ENCODE peak calls at places on chromosomes 16 and 17, in four cellular contexts. S is H1, X is HCT116, U is HepG2. Z is an unnamed sample.

GRCh38 chr16:57479043-57479421 is 7.3 kb downstream of the DOK4 start:
- DNase-seq in X (no peak), S (peak), U (no peak), Z (no peak)

GRCh38 chr17:64984776-64985521 is 65.7 kb upstream of the LRRC37A3 start:
- DNase-seq in S (peak), X (no peak), U (peak), Z (no peak)

GRCh38 chr16:25707982-25708583 is 16.3 kb downstream of the HS3ST4 start:
- DNase-seq in U (peak), X (peak), S (peak), Z (no peak)

GRCh38 chr17:51165680-51166197 is 472 bp upstream of the NME2 start:
- DNase-seq in X (no peak), U (no peak), S (peak), Z (peak)

GRCh38 chr17:71361691-71362450 is 758.9 kb upstream of the SOX9 start:
- DNase-seq in X (no peak), U (no peak), S (no peak), Z (no peak)

GRCh38 chr17:63445571-63446217 is 412 bp downstream of the CYB561 start:
- DNase-seq in U (no peak), X (peak), S (peak), Z (peak)

GRCh38 chr16:21611546-21612384 is 12.4 kb downstream of the METTL9 start:
- DNase-seq in U (no peak), X (no peak), S (no peak), Z (no peak)

GRCh38 chr16:49485663-49486062 is 112.1 kb downstream of the C16orf78 start:
- DNase-seq in U (no peak), S (no peak), X (no peak), Z (no peak)

GRCh38 chr16:3672571-3673041 is 18.1 kb downstream of the DNASE1 start:
- DNase-seq in S (no peak), U (no peak), X (no peak), Z (no peak)

DNA sequence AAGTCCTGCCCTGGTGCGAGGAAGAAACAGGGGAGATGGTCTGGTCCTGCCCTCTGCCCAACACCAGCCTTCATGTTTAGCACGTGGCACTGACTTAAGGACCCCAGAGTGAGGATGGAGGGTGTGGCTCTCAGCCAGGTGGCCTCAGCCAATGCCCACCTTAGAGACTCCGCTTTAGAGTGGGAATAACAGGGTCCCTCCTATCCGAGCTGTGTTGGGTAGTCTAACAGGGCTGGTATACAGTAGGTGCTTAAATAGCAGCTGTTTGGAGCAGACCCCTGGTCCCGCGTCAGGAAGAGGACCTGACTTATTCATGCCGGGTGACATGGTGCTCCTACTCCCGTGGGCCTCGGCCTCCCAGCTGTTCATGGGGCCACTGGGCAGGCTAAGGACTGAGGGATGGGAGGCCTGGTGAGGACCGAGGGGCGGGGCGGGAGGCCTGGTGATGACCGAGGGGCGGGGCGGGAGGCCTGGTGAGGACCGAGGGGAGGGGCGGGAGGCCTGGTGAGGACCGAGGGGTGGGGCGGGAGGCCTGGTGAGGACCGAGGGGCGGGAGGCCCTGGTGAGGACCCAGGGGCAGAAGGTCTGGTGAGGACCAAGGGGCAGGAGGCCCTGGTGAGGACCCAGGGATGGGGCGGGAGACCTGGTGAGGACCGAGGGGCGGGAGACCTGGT is 7.6 kb downstream of the ZFPM1 start:
- DNase-seq in U (no peak), X (no peak), S (no peak), Z (no peak)
- TF ChIP-seq JUND in U (no peak), X (no peak), S (no peak), Z (no peak)

GRCh38 chr16:8816967-8817662 is 19.5 kb downstream of the PMM2 start:
- DNase-seq in S (no peak), U (no peak), X (no peak), Z (no peak)
- TF ChIP-seq JUND in S (no peak), U (no peak), X (no peak), Z (no peak)

GRCh38 chr17:47720196-47720595 is 12.8 kb upstream of the TBX21 start:
- DNase-seq in U (no peak), X (no peak), S (no peak), Z (no peak)

GRCh38 chr17:47721725-47722124 is 11.3 kb upstream of the TBX21 start:
- DNase-seq in U (no peak), X (no peak), S (no peak), Z (no peak)

GRCh38 chr17:47718634-47719405 is 14.2 kb upstream of the TBX21 start:
- DNase-seq in S (no peak), U (no peak), X (no peak), Z (no peak)

GRCh38 chr17:47719411-47720152 is 13.5 kb upstream of the TBX21 start:
- DNase-seq in U (no peak), X (no peak), S (no peak), Z (no peak)

DNA sequence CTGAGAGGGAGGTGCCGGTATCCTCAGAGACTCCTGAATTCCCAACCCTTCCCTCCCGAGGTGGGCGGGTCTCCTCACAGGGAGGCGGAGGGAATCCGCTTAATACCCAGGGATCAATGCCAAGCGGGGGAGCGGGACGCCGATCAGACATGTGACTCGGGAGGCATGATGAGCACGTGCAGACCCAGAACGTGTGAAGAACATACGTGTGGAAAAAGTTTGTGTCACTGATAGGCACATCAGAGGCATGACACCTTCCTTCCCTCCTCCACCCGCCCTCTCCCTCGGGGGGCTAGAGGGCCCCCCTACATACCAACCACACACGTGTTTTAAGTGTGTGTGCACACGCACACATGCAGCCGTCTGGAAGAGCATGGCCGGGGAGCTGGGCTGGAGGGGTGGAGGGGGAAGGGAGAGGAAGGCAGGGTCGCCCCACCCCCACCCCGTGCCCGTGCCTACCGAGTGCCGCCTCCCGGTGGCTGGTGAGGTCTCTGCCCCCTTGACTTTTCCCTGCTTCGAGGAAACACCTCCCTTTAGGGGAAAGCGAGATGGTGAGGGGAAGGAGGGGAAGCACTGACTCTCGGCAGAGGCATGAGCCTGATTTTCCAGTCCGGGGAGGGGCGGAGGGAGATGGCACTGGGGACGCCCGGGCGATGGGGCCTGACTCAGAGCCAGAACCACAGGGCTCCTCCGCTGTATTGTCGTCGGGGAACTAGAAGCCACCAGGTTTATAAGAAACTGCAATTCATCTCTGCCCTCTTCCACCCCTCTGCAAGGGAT is 12.1 kb upstream of the TBX21 start:
- DNase-seq in U (no peak), S (peak), X (peak), Z (peak)
- TF ChIP-seq JUND in U (no peak), S (no peak), X (no peak), Z (no peak)

GRCh38 chr16:19757762-19758595 is 39.9 kb downstream of the IQCK start:
- DNase-seq in U (peak), X (no peak), S (no peak), Z (no peak)
- TF ChIP-seq JUND in U (no peak), X (no peak), S (no peak), Z (no peak)

GRCh38 chr16:27721548-27722265 is 171.8 kb downstream of the KATNIP start:
- DNase-seq in U (peak), X (no peak), S (no peak), Z (no peak)
- TF ChIP-seq JUND in U (no peak), X (no peak), S (no peak), Z (no peak)

Z was measured in T47D.